ENCODE peak calls at places on chromosomes 7 and 10, in nine cellular contexts. One of them, this sample, is unnamed.

GRCh38 chr10:113179270-113179669 is 229.2 kb downstream of the TCF7L2 start:
- DNase-seq in ELF-1: no peak
- DNase-seq in NB4: peak; percentile 65
- DNase-seq in NCI-H1092 treated with DMSO at 0.1 percent for 48 hours: no peak
- DNase-seq in germinal center: no peak
- DNase-seq in activated effector memory CD4-positive, alpha-beta T cell treated with anti-CD3 and anti-CD28 coated beads, Interleukin-2, amount 50 U/mL, for 16 hours: no peak
- DNase-seq in HEK293T: no peak
- DNase-seq in astrocyte of the spinal cord: no peak
- DNase-seq in Kasumi-1: peak; percentile 93
- DNase-seq in this sample: no peak

GRCh38 chr7:82926477-82926876 is 236.2 kb downstream of the PCLO start:
- DNase-seq in ELF-1: no peak
- DNase-seq in NB4: no peak
- DNase-seq in NCI-H1092 treated with DMSO at 0.1 percent for 48 hours: no peak
- DNase-seq in germinal center: no peak
- DNase-seq in activated effector memory CD4-positive, alpha-beta T cell treated with anti-CD3 and anti-CD28 coated beads, Interleukin-2, amount 50 U/mL, for 16 hours: no peak
- DNase-seq in HEK293T: no peak
- DNase-seq in astrocyte of the spinal cord: no peak
- DNase-seq in Kasumi-1: no peak
- DNase-seq in this sample: no peak

GRCh38 chr10:132065491-132066105 is at the start of gene JAKMIP3:
- DNase-seq in ELF-1: peak; percentile 83
- DNase-seq in NB4: no peak
- DNase-seq in NCI-H1092 treated with DMSO at 0.1 percent for 48 hours: no peak
- DNase-seq in germinal center: no peak
- DNase-seq in activated effector memory CD4-positive, alpha-beta T cell treated with anti-CD3 and anti-CD28 coated beads, Interleukin-2, amount 50 U/mL, for 16 hours: no peak
- DNase-seq in HEK293T: no peak
- DNase-seq in astrocyte of the spinal cord: peak; percentile 86
- DNase-seq in Kasumi-1: no peak
- DNase-seq in this sample: peak; percentile 88

GRCh38 chr7:135991322-135991721 is 14.2 kb upstream of the MTPN start:
- DNase-seq in ELF-1: no peak
- DNase-seq in NB4: no peak
- DNase-seq in NCI-H1092 treated with DMSO at 0.1 percent for 48 hours: no peak
- DNase-seq in germinal center: no peak
- DNase-seq in activated effector memory CD4-positive, alpha-beta T cell treated with anti-CD3 and anti-CD28 coated beads, Interleukin-2, amount 50 U/mL, for 16 hours: no peak
- DNase-seq in HEK293T: no peak
- DNase-seq in astrocyte of the spinal cord: no peak
- DNase-seq in Kasumi-1: no peak
- DNase-seq in this sample: no peak

GRCh38 chr10:17116193-17116592 is 13.4 kb downstream of the CUBN start:
- DNase-seq in ELF-1: no peak
- DNase-seq in NB4: no peak
- DNase-seq in NCI-H1092 treated with DMSO at 0.1 percent for 48 hours: no peak
- DNase-seq in germinal center: no peak
- DNase-seq in activated effector memory CD4-positive, alpha-beta T cell treated with anti-CD3 and anti-CD28 coated beads, Interleukin-2, amount 50 U/mL, for 16 hours: no peak
- DNase-seq in HEK293T: no peak
- DNase-seq in astrocyte of the spinal cord: no peak
- DNase-seq in Kasumi-1: no peak
- DNase-seq in this sample: no peak

GRCh38 chr7:96676901-96677300 is 32.7 kb downstream of the SEM1 start:
- DNase-seq in ELF-1: no peak
- DNase-seq in NB4: no peak
- DNase-seq in NCI-H1092 treated with DMSO at 0.1 percent for 48 hours: no peak
- DNase-seq in germinal center: no peak
- DNase-seq in activated effector memory CD4-positive, alpha-beta T cell treated with anti-CD3 and anti-CD28 coated beads, Interleukin-2, amount 50 U/mL, for 16 hours: no peak
- DNase-seq in HEK293T: no peak
- DNase-seq in astrocyte of the spinal cord: no peak
- DNase-seq in Kasumi-1: no peak
- DNase-seq in this sample: no peak

GRCh38 chr10:51867956-51868355 is 168.6 kb upstream of the CSTF2T start:
- DNase-seq in ELF-1: no peak
- DNase-seq in NB4: no peak
- DNase-seq in NCI-H1092 treated with DMSO at 0.1 percent for 48 hours: no peak
- DNase-seq in germinal center: no peak
- DNase-seq in activated effector memory CD4-positive, alpha-beta T cell treated with anti-CD3 and anti-CD28 coated beads, Interleukin-2, amount 50 U/mL, for 16 hours: no peak
- DNase-seq in HEK293T: no peak
- DNase-seq in astrocyte of the spinal cord: peak; percentile 87
- DNase-seq in Kasumi-1: no peak
- DNase-seq in this sample: peak; percentile 23

GRCh38 chr7:117385340-117386124 is 41.8 kb downstream of the ASZ1 start:
- DNase-seq in ELF-1: no peak
- DNase-seq in NB4: peak; percentile 28
- DNase-seq in NCI-H1092 treated with DMSO at 0.1 percent for 48 hours: no peak
- DNase-seq in germinal center: no peak
- DNase-seq in activated effector memory CD4-positive, alpha-beta T cell treated with anti-CD3 and anti-CD28 coated beads, Interleukin-2, amount 50 U/mL, for 16 hours: no peak
- DNase-seq in HEK293T: no peak
- DNase-seq in astrocyte of the spinal cord: peak; percentile 46
- DNase-seq in Kasumi-1: peak; percentile 31
- DNase-seq in this sample: peak; percentile 64

GRCh38 chr10:129531195-129531968 is 64.3 kb downstream of the MGMT start:
- DNase-seq in ELF-1: peak; percentile 23
- DNase-seq in NB4: no peak
- DNase-seq in NCI-H1092 treated with DMSO at 0.1 percent for 48 hours: no peak
- DNase-seq in germinal center: no peak
- DNase-seq in activated effector memory CD4-positive, alpha-beta T cell treated with anti-CD3 and anti-CD28 coated beads, Interleukin-2, amount 50 U/mL, for 16 hours: no peak
- DNase-seq in HEK293T: no peak
- DNase-seq in astrocyte of the spinal cord: no peak
- DNase-seq in Kasumi-1: no peak
- DNase-seq in this sample: no peak

GRCh38 chr10:113267616-113268015 is 285.2 kb upstream of the HABP2 start:
- DNase-seq in ELF-1: no peak
- DNase-seq in NB4: no peak
- DNase-seq in NCI-H1092 treated with DMSO at 0.1 percent for 48 hours: no peak
- DNase-seq in germinal center: no peak
- DNase-seq in activated effector memory CD4-positive, alpha-beta T cell treated with anti-CD3 and anti-CD28 coated beads, Interleukin-2, amount 50 U/mL, for 16 hours: no peak
- DNase-seq in HEK293T: no peak
- DNase-seq in astrocyte of the spinal cord: no peak
- DNase-seq in Kasumi-1: no peak
- DNase-seq in this sample: no peak

GRCh38 chr10:124250506-124250905 is 157.1 kb upstream of the CHST15 start:
- DNase-seq in ELF-1: peak; percentile 0
- DNase-seq in NB4: no peak
- DNase-seq in NCI-H1092 treated with DMSO at 0.1 percent for 48 hours: no peak
- DNase-seq in germinal center: no peak
- DNase-seq in activated effector memory CD4-positive, alpha-beta T cell treated with anti-CD3 and anti-CD28 coated beads, Interleukin-2, amount 50 U/mL, for 16 hours: peak; percentile 19
- DNase-seq in HEK293T: no peak
- DNase-seq in astrocyte of the spinal cord: no peak
- DNase-seq in Kasumi-1: no peak
- DNase-seq in this sample: no peak

GRCh38 chr10:78134919-78135318 is 101.3 kb downstream of the RPS24 start:
- DNase-seq in ELF-1: no peak
- DNase-seq in NB4: no peak
- DNase-seq in NCI-H1092 treated with DMSO at 0.1 percent for 48 hours: no peak
- DNase-seq in germinal center: no peak
- DNase-seq in activated effector memory CD4-positive, alpha-beta T cell treated with anti-CD3 and anti-CD28 coated beads, Interleukin-2, amount 50 U/mL, for 16 hours: no peak
- DNase-seq in HEK293T: no peak
- DNase-seq in astrocyte of the spinal cord: no peak
- DNase-seq in Kasumi-1: no peak
- DNase-seq in this sample: no peak

GRCh38 chr7:37211097-37211496 is 237.6 kb downstream of the ELMO1 start:
- DNase-seq in ELF-1: no peak
- DNase-seq in NB4: no peak
- DNase-seq in NCI-H1092 treated with DMSO at 0.1 percent for 48 hours: no peak
- DNase-seq in germinal center: no peak
- DNase-seq in activated effector memory CD4-positive, alpha-beta T cell treated with anti-CD3 and anti-CD28 coated beads, Interleukin-2, amount 50 U/mL, for 16 hours: no peak
- DNase-seq in HEK293T: no peak
- DNase-seq in astrocyte of the spinal cord: peak; percentile 16
- DNase-seq in Kasumi-1: no peak
- DNase-seq in this sample: peak; percentile 79

GRCh38 chr7:18361756-18362155 is 133.8 kb upstream of the HDAC9 start:
- DNase-seq in ELF-1: peak; percentile 67
- DNase-seq in NB4: no peak
- DNase-seq in NCI-H1092 treated with DMSO at 0.1 percent for 48 hours: no peak
- DNase-seq in germinal center: no peak
- DNase-seq in activated effector memory CD4-positive, alpha-beta T cell treated with anti-CD3 and anti-CD28 coated beads, Interleukin-2, amount 50 U/mL, for 16 hours: no peak
- DNase-seq in HEK293T: peak; percentile 21
- DNase-seq in astrocyte of the spinal cord: peak; percentile 20
- DNase-seq in Kasumi-1: no peak
- DNase-seq in this sample: no peak